ENCODE peak calls at places on chromosomes 3 and 15, in six cellular contexts. Q is Peyer's patch, I is PC-3, G is esophagus squamous epithelium, M is body of pancreas, W is psoas muscle. A is an unnamed sample.

GRCh38 chr3:64355473-64355872 is 130.2 kb upstream of the PRICKLE2 start:
- DNase-seq in G (no peak), M (no peak), I (peak; percentile 10), Q (no peak), W (no peak), A (no peak)

GRCh38 chr3:56870436-56870835 is 68.7 kb upstream of the ARHGEF3 start:
- DNase-seq in G (no peak), I (peak; percentile 69), Q (no peak), M (no peak), W (no peak), A (no peak)

GRCh38 chr3:193330500-193331204 is 47.9 kb downstream of the ATP13A5 start:
- DNase-seq in I (no peak), M (no peak), G (no peak), W (no peak), Q (no peak), A (no peak)

GRCh38 chr3:119781330-119782198 is at the start of gene NR1I2:
- DNase-seq in Q (no peak), G (no peak), I (no peak), M (no peak), W (no peak), A (peak; percentile 55)

GRCh38 chr3:84307339-84307738 is 651.5 kb upstream of the CADM2 start:
- DNase-seq in I (no peak), Q (no peak), M (no peak), G (no peak), W (no peak), A (no peak)

GRCh38 chr15:92324036-92324963 is 69.4 kb upstream of the ST8SIA2 start:
- DNase-seq in M (no peak), G (no peak), I (no peak), Q (no peak), W (no peak), A (no peak)

GRCh38 chr3:40597441-40597840 is 72.7 kb downstream of the ZNF621 start:
- DNase-seq in I (peak; percentile 51), Q (no peak), G (no peak), W (no peak), M (no peak), A (no peak)

GRCh38 chr3:162141232-162141631 is 644.6 kb downstream of the OTOL1 start:
- DNase-seq in G (no peak), W (no peak), M (no peak), Q (no peak), I (peak; percentile 68), A (no peak)

GRCh38 chr15:41417418-41417811 is 520 bp downstream of the RTF1 start:
- DNase-seq in W (peak; percentile 50), M (no peak), G (no peak), Q (no peak), I (peak; percentile 8), A (no peak)

GRCh38 chr15:89371145-89372044 is 36.8 kb upstream of the POLG start:
- DNase-seq in Q (no peak), M (peak; percentile 26), G (no peak), W (no peak), I (no peak), A (no peak)

GRCh38 chr3:42376397-42376798 is 34.0 kb downstream of the LYZL4 start:
- DNase-seq in W (peak; percentile 24), G (no peak), I (peak; percentile 95), M (peak; percentile 15), Q (no peak), A (no peak)

GRCh38 chr3:57557088-57557537 is 1.0 kb downstream of the PDE12 start:
- DNase-seq in G (no peak), I (peak; percentile 52), M (peak; percentile 27), Q (peak; percentile 22), W (peak; percentile 23), A (peak; percentile 53)

GRCh38 chr15:89975482-89976291 is 25.4 kb upstream of the ZNF710 start:
- DNase-seq in Q (no peak), W (no peak), M (no peak), G (no peak), I (no peak), A (no peak)

GRCh38 chr3:11641316-11641682 is 2.4 kb downstream of the VGLL4 start:
- DNase-seq in G (no peak), W (no peak), I (no peak), M (no peak), Q (no peak), A (no peak)

GRCh38 chr3:110738531-110738930 is 333.1 kb upstream of the NECTIN3 start:
- DNase-seq in I (peak; percentile 7), W (no peak), G (no peak), M (no peak), Q (no peak), A (no peak)

DNA sequence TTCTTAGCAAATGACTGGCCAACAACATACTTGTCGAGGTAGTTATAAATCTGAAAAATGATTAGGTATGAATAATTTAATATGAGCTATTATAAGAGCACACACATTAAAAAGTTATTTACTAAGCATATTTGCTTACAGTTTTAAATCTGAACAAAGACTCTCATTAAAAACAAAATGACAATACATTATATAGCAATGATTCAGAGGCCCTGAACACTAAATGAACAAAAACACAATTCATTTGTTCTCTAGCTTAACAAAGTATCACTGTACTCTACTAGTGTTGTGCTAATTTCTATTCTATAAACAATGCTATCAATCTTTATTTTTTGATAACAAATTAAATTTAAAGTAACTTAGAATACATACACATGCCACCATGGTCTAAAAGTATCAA is 21.0 kb downstream of the CLPX start:
- DNase-seq in W (no peak), Q (no peak), M (no peak), G (no peak), I (no peak), A (no peak)
- H3K4me1 ChIP-seq in W (peaks cover 19% of the 10 kb centered on the region), Q (no peaks in the 10 kb centered on the region), M (no peaks in the 10 kb centered on the region), G (no peaks in the 10 kb centered on the region), I (no peaks in the 10 kb centered on the region), A (no peaks in the 10 kb centered on the region)

GRCh38 chr3:27335571-27335970 is 33.6 kb downstream of the NEK10 start:
- DNase-seq in W (no peak), Q (no peak), M (no peak), I (no peak), G (no peak), A (no peak)

DNA sequence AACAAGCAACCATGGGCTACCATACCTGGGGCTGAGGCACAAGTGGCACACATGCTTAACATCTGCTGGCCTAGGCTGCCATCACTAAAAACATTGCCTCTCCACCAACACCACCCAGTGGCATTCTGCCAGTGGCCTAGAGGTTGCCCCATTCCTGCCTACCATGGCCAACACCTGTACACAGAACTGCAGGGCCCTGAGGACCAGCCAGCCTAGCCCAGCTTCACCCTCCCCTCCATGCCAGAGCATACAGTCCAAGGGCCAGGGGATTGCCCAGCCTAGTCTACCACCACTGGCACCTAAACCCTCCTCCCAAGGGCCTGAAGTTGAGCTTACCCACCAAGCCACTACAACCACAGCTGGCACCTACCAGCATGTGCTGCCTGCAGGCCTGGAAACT is 35.3 kb downstream of the NEK10 start:
- DNase-seq in I (no peak), G (no peak), M (no peak), W (no peak), Q (no peak), A (no peak)
- H3K4me1 ChIP-seq in I (no peaks in the 10 kb centered on the region), G (no peaks in the 10 kb centered on the region), M (no peaks in the 10 kb centered on the region), W (peaks cover 10% of the 10 kb centered on the region), Q (no peaks in the 10 kb centered on the region), A (no peaks in the 10 kb centered on the region)

GRCh38 chr3:30614943-30615342 is 8.5 kb downstream of the TGFBR2 start:
- DNase-seq in W (no peak), Q (no peak), M (no peak), I (peak; percentile 65), G (no peak), A (no peak)

GRCh38 chr3:30614373-30614772 is 8.0 kb downstream of the TGFBR2 start:
- DNase-seq in M (no peak), W (no peak), Q (no peak), G (no peak), I (no peak), A (no peak)

GRCh38 chr3:30611613-30612421 is 5.4 kb downstream of the TGFBR2 start:
- DNase-seq in G (no peak), M (no peak), W (no peak), I (peak; percentile 84), Q (no peak), A (no peak)

GRCh38 chr3:30612422-30613134 is 6.2 kb downstream of the TGFBR2 start:
- DNase-seq in W (no peak), Q (no peak), M (no peak), I (no peak), G (no peak), A (no peak)

DNA sequence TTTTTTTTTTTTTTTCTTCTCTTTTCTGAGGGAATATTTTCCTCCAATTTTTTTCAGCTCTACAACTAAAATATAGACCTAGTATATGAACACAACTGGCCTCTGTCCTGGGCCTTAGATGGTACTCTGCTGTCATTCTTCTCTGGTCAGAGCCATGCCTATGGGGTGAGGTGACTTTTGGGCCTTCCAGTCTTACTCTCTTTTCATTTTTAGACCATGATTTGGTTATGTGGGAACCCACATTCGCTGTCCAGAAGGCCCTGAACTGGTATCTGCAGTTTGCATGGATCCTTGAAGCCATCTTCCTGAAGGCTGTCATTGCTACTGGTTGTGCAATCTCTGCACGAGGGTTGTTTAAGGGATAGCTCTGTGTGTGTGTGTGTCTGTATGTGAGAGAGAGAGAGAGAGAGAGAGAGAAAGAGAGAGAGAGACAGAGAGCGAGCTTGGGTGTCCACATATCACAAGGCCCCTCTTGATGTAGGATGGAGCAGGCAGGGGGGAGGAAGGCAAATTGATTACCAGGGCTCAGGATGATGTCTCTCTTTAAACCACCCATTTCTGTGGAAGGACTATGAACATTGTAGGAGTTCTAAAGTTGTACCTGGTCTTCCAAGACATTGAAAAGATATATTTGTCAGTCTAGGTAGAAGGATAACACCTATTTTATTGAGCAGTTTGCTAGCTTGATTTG is 6.9 kb downstream of the TGFBR2 start:
- DNase-seq in W (no peak), M (no peak), Q (no peak), G (no peak), I (no peak), A (no peak)
- H3K4me1 ChIP-seq in W (peaks cover 56% of the 10 kb centered on the region), M (peaks cover 56% of the 10 kb centered on the region), Q (peaks cover 39% of the 10 kb centered on the region), G (peaks cover 27% of the 10 kb centered on the region), I (peaks cover 77% of the 10 kb centered on the region), A (peaks cover 8% of the 10 kb centered on the region)

DNA sequence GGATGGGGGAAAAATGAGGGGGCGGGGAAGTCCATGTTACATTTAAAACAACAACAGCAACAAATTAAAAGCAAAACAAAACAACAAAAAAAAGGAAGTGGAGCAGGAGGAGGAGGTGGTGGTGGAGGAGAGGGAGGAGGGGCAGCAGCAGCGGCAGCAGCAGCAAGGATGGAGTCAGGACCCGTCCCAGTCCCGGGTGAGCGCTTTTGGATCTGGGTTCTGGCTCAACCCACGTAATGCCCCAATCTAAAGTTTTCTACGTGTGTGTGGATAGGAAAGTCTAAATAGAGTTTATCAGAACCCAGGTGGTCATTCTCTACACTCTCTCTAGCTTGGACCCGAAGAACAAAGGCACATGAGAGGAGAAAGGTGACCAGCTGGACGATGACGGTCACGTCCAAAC is 721 bp upstream of the ISL2 start:
- DNase-seq in G (no peak), Q (peak; percentile 38), I (peak; percentile 4), W (no peak), M (no peak), A (peak; percentile 16)
- H3K4me1 ChIP-seq in G (peaks cover 31% of the 10 kb centered on the region), Q (peaks cover 32% of the 10 kb centered on the region), I (peaks cover 15% of the 10 kb centered on the region), W (peaks cover 39% of the 10 kb centered on the region), M (peaks cover 37% of the 10 kb centered on the region), A (peaks cover 35% of the 10 kb centered on the region)

DNA sequence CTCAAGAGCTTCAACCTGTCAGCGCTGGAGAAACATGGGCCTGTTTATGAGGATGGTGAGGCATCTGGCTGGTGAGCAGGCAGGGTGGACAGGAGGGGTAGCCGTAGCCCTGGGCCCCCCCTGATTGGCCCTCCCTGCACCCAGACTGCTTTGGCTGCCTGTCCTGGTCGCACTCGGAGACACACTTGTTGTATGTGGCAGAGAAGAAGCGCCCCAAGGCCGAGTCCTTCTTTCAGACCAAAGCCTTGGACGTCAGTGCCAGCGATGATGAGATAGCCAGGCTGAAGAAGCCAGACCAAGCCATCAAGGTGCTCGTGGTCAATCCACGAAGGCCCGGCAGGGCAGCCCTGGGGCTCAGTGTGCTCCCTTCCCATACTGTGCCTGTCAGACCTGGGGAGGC is 1.8 kb downstream of the APEH start:
- DNase-seq in Q (no peak), G (no peak), W (no peak), M (no peak), I (no peak), A (no peak)
- H3K4me1 ChIP-seq in Q (peaks cover 9% of the 10 kb centered on the region), G (peaks cover 14% of the 10 kb centered on the region), W (peaks cover 20% of the 10 kb centered on the region), M (peaks cover 28% of the 10 kb centered on the region), I (peaks cover 15% of the 10 kb centered on the region), A (peaks cover 13% of the 10 kb centered on the region)

A was measured in mucosa of descending colon.